ENCODE peak calls at places on chromosome 7, in nine cellular contexts. J, M, D, N, R, T, K, P and E are unnamed samples.
A peak's percentile ranks its signal among the peaks of the same experiment; 100 is the strongest.

GRCh38 chr7:2520808-2521146 is 1.2 kb downstream of the LFNG start:
- DNase-seq in J (no peak), M (no peak), D (no peak), N (no peak), R (no peak), T (no peak), K (no peak), P (no peak), E (no peak)

GRCh38 chr7:70893985-70894722 is 237.8 kb upstream of the GALNT17 start:
- DNase-seq in J (no peak), M (no peak), D (no peak), N (no peak), R (no peak), T (no peak), K (no peak), P (peak; percentile 80), E (peak; percentile 72)

GRCh38 chr7:17661982-17662585 is 278.2 kb downstream of the SNX13 start:
- DNase-seq in J (no peak), M (no peak), D (no peak), N (no peak), R (no peak), T (no peak), K (no peak), P (no peak), E (no peak)

GRCh38 chr7:5567810-5568209 is 144.2 kb upstream of the TNRC18 start:
- DNase-seq in J (no peak), M (no peak), D (no peak), N (no peak), R (no peak), T (no peak), K (no peak), P (no peak), E (no peak)

GRCh38 chr7:97845622-97846203 is 26.5 kb downstream of the ASNS start:
- DNase-seq in J (no peak), M (no peak), D (peak; percentile 36), N (peak; percentile 13), R (no peak), T (no peak), K (no peak), P (no peak), E (no peak)

GRCh38 chr7:41916450-41916927 is 213.6 kb upstream of the INHBA start:
- DNase-seq in J (no peak), M (no peak), D (peak; percentile 86), N (no peak), R (no peak), T (peak; percentile 54), K (no peak), P (no peak), E (no peak)

GRCh38 chr7:30145521-30145920 is 10.7 kb downstream of the MTURN start:
- DNase-seq in J (no peak), M (no peak), D (no peak), N (no peak), R (no peak), T (no peak), K (no peak), P (no peak), E (no peak)

GRCh38 chr7:158295966-158296797 is 291.4 kb downstream of the PTPRN2 start:
- DNase-seq in J (no peak), M (no peak), D (no peak), N (no peak), R (no peak), T (no peak), K (no peak), P (peak; percentile 14), E (no peak)

GRCh38 chr7:17625038-17625437 is 315.3 kb downstream of the SNX13 start:
- DNase-seq in J (no peak), M (no peak), D (no peak), N (no peak), R (no peak), T (no peak), K (no peak), P (no peak), E (no peak)

GRCh38 chr7:139772837-139773236 is 5.0 kb downstream of the HIPK2 start:
- DNase-seq in J (no peak), M (no peak), D (no peak), N (no peak), R (no peak), T (no peak), K (no peak), P (no peak), E (no peak)

GRCh38 chr7:134262322-134262721 is 54.4 kb downstream of the SLC35B4 start:
- DNase-seq in J (no peak), M (no peak), D (no peak), N (no peak), R (no peak), T (no peak), K (no peak), P (no peak), E (no peak)

GRCh38 chr7:137399827-137400823 is 56.6 kb upstream of the PTN start:
- DNase-seq in J (no peak), M (no peak), D (no peak), N (no peak), R (no peak), T (no peak), K (no peak), P (no peak), E (no peak)

GRCh38 chr7:50954245-50954644 is 171.5 kb upstream of the GRB10 start:
- DNase-seq in J (no peak), M (no peak), D (no peak), N (no peak), R (no peak), T (no peak), K (no peak), P (no peak), E (no peak)

DNA sequence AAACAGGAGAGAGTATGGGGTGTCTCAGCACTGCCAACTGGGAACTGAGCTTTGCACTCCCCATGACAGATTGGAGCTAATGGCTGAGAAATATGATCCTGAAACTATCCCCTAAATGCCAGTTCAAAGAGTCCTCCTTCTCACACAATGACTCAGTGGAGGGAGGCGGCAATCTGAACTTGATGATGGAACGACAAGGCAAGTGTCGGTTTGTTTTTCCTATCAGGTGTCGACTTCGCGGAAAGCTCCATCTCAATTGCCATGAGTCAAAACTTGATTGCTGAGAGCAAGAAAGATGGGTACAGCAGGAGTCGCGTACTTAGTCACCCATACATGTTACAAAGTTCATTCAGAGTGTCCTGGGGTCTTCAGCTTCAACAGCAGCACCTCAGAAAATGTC is 52.5 kb downstream of the NPY start:
- DNase-seq in J (no peak), M (no peak), D (no peak), N (peak; percentile 13), R (no peak), T (no peak), K (no peak), P (no peak), E (no peak)
- H3K27ac ChIP-seq in J (no peak overlapping the region), M (no peak overlapping the region), D (no peak overlapping the region), N (no peak overlapping the region), R (peak overlapping the region; percentile 60), T (no peak overlapping the region), K (no peak overlapping the region), P (no peak overlapping the region), E (no peak overlapping the region)

DNA sequence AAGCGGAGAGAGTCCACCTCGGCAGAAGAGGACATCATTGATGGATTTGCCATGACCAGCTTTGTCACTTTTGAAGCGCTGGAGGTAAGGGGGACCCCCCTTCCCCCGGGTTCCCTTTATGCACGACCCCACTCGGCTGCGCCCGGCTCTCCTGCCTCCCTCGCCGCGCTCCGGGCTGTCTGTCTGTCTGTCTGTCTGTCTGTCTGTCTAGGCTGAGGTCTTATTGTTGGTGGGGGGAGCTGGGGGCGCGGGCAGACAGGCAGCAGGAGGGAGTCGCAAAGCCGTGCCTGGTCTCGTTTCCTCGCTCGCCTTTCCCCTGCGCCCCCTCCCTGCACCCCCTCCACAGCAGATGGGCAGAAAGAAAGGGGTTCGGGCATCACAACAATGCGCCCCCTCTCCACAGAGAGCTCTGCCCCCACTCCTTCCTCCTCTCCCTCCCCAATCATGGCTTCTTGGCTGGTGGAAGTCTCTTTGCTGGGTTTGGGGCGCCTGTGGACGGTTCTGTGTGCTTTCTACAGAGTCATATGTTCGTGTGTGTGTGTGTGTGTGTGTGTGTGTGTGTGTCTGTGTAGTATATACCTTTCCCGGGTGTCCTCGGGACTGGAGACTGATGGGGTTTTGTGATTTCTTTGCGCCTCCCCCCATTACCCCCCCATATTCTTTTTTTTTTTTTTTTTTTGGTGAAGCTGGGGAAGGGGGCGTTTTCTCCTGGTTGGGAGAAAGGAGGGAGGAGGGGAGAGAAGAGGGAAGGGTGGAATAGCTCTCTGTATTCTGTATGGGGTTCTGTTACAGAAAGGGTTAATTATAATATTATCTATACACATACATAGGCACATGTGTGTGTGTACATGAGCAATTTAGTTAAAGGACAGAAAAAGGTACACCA is 1.8 kb downstream of the AUTS2 start:
- DNase-seq in J (no peak), M (no peak), D (no peak), N (no peak), R (peak; percentile 26), T (peak; percentile 37), K (peak; percentile 58), P (no peak), E (no peak)
- H3K27ac ChIP-seq in J (no peak overlapping the region), M (no peak overlapping the region), D (no peak overlapping the region), N (no peak overlapping the region), R (no peak overlapping the region), T (peak overlapping the region; percentile 97), K (peak overlapping the region; percentile 58), P (no peak overlapping the region), E (no peak overlapping the region)

DNA sequence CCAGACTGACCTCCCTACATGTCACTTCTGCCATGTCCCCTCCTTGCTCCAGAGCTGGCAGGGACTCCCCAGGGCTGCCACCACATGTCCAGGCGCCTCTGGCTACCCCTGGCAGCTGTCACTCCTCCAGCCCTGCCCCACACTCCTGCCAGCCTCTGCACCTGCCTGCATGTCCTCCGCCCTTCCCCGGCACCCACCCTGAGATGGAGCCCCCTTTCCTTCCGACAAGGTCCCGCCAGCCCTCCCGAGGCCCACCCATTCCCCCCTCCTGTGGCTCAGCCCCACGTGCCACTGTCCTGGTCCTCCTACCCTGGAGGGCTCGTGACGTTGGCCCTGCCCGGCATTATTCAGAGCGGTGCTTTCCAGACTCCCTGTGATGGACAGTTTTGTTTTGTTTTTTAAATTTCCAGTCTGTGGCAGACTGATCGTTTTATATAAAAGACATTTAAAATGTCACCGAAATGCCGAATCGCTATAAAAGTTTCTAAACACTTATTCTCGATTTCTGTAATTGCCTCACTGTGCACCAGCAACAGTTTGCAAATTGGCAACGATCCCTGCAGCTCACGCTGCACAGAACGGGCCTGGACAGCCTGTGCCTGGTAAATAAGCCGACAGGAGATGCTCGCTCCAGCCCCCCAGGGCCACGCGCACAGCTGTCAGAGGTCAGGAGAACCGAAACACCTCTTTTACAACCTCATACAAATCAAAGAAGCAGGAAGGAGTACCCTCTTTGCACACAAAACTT is 111.1 kb upstream of the SH2B2 start:
- DNase-seq in J (no peak), M (no peak), D (no peak), N (no peak), R (peak; percentile 42), T (no peak), K (peak; percentile 74), P (no peak), E (no peak)
- H3K27ac ChIP-seq in J (no peak overlapping the region), M (no peak overlapping the region), D (no peak overlapping the region), N (no peak overlapping the region), R (peak overlapping the region; percentile 61), T (peak overlapping the region; percentile 91), K (peak overlapping the region; percentile 75), P (no peak overlapping the region), E (no peak overlapping the region)

DNA sequence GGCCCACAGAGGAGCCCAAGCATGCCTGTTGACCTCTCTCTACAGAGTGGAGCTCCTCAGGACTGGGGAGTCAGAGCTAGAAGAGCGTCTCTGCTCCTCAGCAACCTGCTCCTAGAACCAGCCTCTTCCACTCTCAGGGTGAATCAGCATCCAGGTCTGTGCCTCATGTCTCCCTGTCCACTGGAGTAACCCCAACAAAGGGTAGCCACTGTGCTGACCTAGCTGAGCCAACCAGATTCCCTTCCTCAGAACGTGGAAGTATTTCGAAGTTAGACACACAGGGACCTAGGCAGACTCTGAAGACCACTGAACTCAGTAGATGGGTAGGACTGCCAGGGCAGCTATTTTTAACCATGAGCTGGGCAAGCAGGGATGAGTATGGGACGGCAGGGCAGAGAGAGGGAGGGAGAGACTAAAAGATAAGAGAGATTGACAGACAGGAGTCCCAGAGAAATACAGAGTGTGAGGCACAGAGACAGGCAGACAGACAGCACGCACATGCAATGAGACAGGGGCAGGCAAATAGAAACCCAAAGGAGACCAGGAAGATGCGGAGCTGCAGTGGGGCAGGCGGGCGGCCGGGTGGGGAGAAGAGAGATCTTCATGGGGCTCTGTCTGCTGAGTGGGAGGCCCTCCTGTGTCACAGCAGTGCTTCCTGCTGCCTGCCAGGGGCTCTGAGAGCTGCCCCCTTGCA is 56.7 kb downstream of the OSBPL3 start:
- DNase-seq in J (no peak), M (no peak), D (no peak), N (no peak), R (no peak), T (no peak), K (no peak), P (no peak), E (no peak)
- H3K27ac ChIP-seq in J (peak overlapping the region; percentile 30), M (no peak overlapping the region), D (no peak overlapping the region), N (no peak overlapping the region), R (peak overlapping the region; percentile 39), T (no peak overlapping the region), K (no peak overlapping the region), P (no peak overlapping the region), E (no peak overlapping the region)